ENCODE peak calls at places on chromosomes 12 and 14, in six cellular contexts. One of them, this sample, is unnamed.

GRCh38 chr12:47082283-47082962 is 2.7 kb upstream of the AMIGO2 start:
- DNase-seq in uterus: no peak
- DNase-seq in ovary: no peak
- DNase-seq in lung: no peak
- DNase-seq in hepatocyte: no peak
- DNase-seq in mesothelial cell of epicardium: no peak
- DNase-seq in this sample: no peak

GRCh38 chr12:89261982-89262381 is 90.3 kb downstream of the DUSP6 start:
- DNase-seq in uterus: no peak
- DNase-seq in ovary: no peak
- DNase-seq in lung: no peak
- DNase-seq in hepatocyte: no peak
- DNase-seq in mesothelial cell of epicardium: no peak
- DNase-seq in this sample: no peak

GRCh38 chr14:25833341-25834121 is 764.3 kb downstream of the NOVA1 start:
- DNase-seq in uterus: peak; percentile 19
- DNase-seq in ovary: no peak
- DNase-seq in lung: no peak
- DNase-seq in hepatocyte: peak; percentile 72
- DNase-seq in mesothelial cell of epicardium: peak; percentile 53
- DNase-seq in this sample: peak; percentile 49

GRCh38 chr12:13252616-13253015 is 56.1 kb downstream of the EMP1 start:
- DNase-seq in uterus: no peak
- DNase-seq in ovary: no peak
- DNase-seq in lung: no peak
- DNase-seq in hepatocyte: no peak
- DNase-seq in mesothelial cell of epicardium: no peak
- DNase-seq in this sample: no peak

GRCh38 chr12:57521475-57522018 is 1.1 kb upstream of the MBD6 start:
- DNase-seq in uterus: peak; percentile 67
- DNase-seq in ovary: peak; percentile 73
- DNase-seq in lung: no peak
- DNase-seq in hepatocyte: peak; percentile 85
- DNase-seq in mesothelial cell of epicardium: peak; percentile 53
- DNase-seq in this sample: peak; percentile 60

GRCh38 chr12:5656836-5657235 is 224.9 kb downstream of the NTF3 start:
- DNase-seq in uterus: no peak
- DNase-seq in ovary: no peak
- DNase-seq in lung: no peak
- DNase-seq in hepatocyte: no peak
- DNase-seq in mesothelial cell of epicardium: no peak
- DNase-seq in this sample: no peak

GRCh38 chr14:68377056-68377455 is 415.8 kb downstream of the ZFP36L1 start:
- DNase-seq in uterus: no peak
- DNase-seq in ovary: no peak
- DNase-seq in lung: no peak
- DNase-seq in hepatocyte: no peak
- DNase-seq in mesothelial cell of epicardium: no peak
- DNase-seq in this sample: no peak

GRCh38 chr14:101235042-101235871 is 326.0 kb upstream of the DIO3 start:
- DNase-seq in uterus: no peak
- DNase-seq in ovary: no peak
- DNase-seq in lung: peak; percentile 53
- DNase-seq in hepatocyte: peak; percentile 83
- DNase-seq in mesothelial cell of epicardium: peak; percentile 75
- DNase-seq in this sample: peak; percentile 66

GRCh38 chr12:24661657-24662096 is 287.2 kb downstream of the BCAT1 start:
- DNase-seq in uterus: no peak
- DNase-seq in ovary: no peak
- DNase-seq in lung: peak; percentile 77
- DNase-seq in hepatocyte: peak; percentile 61
- DNase-seq in mesothelial cell of epicardium: no peak
- DNase-seq in this sample: no peak

GRCh38 chr12:43758247-43758727 is 303 bp downstream of the PUS7L start:
- DNase-seq in uterus: peak; percentile 28
- DNase-seq in ovary: no peak
- DNase-seq in lung: peak; percentile 45
- DNase-seq in hepatocyte: peak; percentile 54
- DNase-seq in mesothelial cell of epicardium: no peak
- DNase-seq in this sample: peak; percentile 62

GRCh38 chr14:52824479-52824878 is 33.1 kb upstream of the GNPNAT1 start:
- DNase-seq in uterus: no peak
- DNase-seq in ovary: no peak
- DNase-seq in lung: no peak
- DNase-seq in hepatocyte: no peak
- DNase-seq in mesothelial cell of epicardium: no peak
- DNase-seq in this sample: no peak

GRCh38 chr12:131011165-131012079 is 57.7 kb downstream of the ADGRD1 start:
- DNase-seq in uterus: peak; percentile 57
- DNase-seq in ovary: no peak
- DNase-seq in lung: no peak
- DNase-seq in hepatocyte: no peak
- DNase-seq in mesothelial cell of epicardium: no peak
- DNase-seq in this sample: no peak

DNA sequence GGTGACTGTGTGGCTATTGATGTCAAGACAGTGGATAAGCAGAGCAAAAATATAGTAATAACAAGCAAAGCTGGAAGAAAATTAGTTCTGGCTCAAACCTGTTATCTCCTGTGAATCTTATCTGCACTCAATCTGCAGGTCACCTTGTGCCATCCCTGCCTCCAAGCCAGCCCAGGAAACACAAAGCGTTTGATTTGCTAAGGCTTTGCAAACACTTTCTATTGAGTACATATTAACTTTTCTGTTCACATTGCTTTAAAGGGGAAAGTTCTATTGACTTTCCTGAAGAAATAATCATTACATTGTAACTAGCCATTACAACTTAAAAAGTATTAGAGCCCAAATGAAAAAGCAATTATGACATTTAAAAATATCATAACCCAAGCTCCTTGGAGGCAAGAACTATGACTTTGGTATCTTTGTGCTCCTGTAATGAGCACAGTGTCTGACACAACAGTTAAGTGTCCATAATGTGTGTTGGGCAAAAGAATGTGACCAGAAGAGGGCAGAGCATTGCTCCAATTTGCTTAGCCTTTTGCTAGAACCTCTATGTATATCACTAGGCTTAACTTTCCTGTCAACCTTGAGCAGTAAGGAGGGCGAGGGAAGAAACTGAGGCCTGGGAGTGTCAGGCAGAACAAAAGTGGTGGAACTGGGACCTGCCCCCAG is 24.7 kb downstream of the SERPINA3 start:
- DNase-seq in uterus: no peak
- DNase-seq in ovary: no peak
- DNase-seq in lung: no peak
- DNase-seq in hepatocyte: no peak
- DNase-seq in mesothelial cell of epicardium: no peak
- DNase-seq in this sample: no peak
- TF ChIP-seq CTCF in uterus: no peak
- TF ChIP-seq CTCF in ovary: no peak
- TF ChIP-seq CTCF in lung: no peak
- TF ChIP-seq CTCF in hepatocyte: peak; percentile 36
- TF ChIP-seq CTCF in mesothelial cell of epicardium: no peak
- TF ChIP-seq CTCF in this sample: no peak

GRCh38 chr12:30820406-30820946 is 65.7 kb upstream of the CAPRIN2 start:
- DNase-seq in uterus: no peak
- DNase-seq in ovary: no peak
- DNase-seq in lung: no peak
- DNase-seq in hepatocyte: no peak
- DNase-seq in mesothelial cell of epicardium: no peak
- DNase-seq in this sample: no peak

GRCh38 chr12:30823764-30824163 is 69.0 kb upstream of the CAPRIN2 start:
- DNase-seq in uterus: no peak
- DNase-seq in ovary: no peak
- DNase-seq in lung: no peak
- DNase-seq in hepatocyte: no peak
- DNase-seq in mesothelial cell of epicardium: no peak
- DNase-seq in this sample: no peak

GRCh38 chr12:30824311-30824710 is 69.6 kb upstream of the CAPRIN2 start:
- DNase-seq in uterus: no peak
- DNase-seq in ovary: no peak
- DNase-seq in lung: no peak
- DNase-seq in hepatocyte: no peak
- DNase-seq in mesothelial cell of epicardium: no peak
- DNase-seq in this sample: no peak

GRCh38 chr12:30823140-30823669 is 68.5 kb upstream of the CAPRIN2 start:
- DNase-seq in uterus: peak; percentile 30
- DNase-seq in ovary: peak; percentile 38
- DNase-seq in lung: peak; percentile 50
- DNase-seq in hepatocyte: peak; percentile 74
- DNase-seq in mesothelial cell of epicardium: peak; percentile 53
- DNase-seq in this sample: peak; percentile 44

GRCh38 chr12:30822385-30823139 is 67.8 kb upstream of the CAPRIN2 start:
- DNase-seq in uterus: peak; percentile 45
- DNase-seq in ovary: peak; percentile 76
- DNase-seq in lung: peak; percentile 81
- DNase-seq in hepatocyte: peak; percentile 75
- DNase-seq in mesothelial cell of epicardium: peak; percentile 65
- DNase-seq in this sample: peak; percentile 66
- TF ChIP-seq CTCF in uterus: no peak
- TF ChIP-seq CTCF in ovary: no peak
- TF ChIP-seq CTCF in lung: no peak
- TF ChIP-seq CTCF in hepatocyte: peak; percentile 22
- TF ChIP-seq CTCF in mesothelial cell of epicardium: no peak
- TF ChIP-seq CTCF in this sample: no peak

GRCh38 chr12:117044790-117045174 is 54.4 kb downstream of the TESC start:
- DNase-seq in uterus: no peak
- DNase-seq in ovary: no peak
- DNase-seq in lung: no peak
- DNase-seq in hepatocyte: no peak
- DNase-seq in mesothelial cell of epicardium: no peak
- DNase-seq in this sample: no peak

GRCh38 chr12:117045175-117045997 is 53.8 kb downstream of the TESC start:
- DNase-seq in uterus: no peak
- DNase-seq in ovary: no peak
- DNase-seq in lung: no peak
- DNase-seq in hepatocyte: no peak
- DNase-seq in mesothelial cell of epicardium: no peak
- DNase-seq in this sample: no peak

GRCh38 chr12:117046861-117047530 is 52.2 kb downstream of the TESC start:
- DNase-seq in uterus: no peak
- DNase-seq in ovary: no peak
- DNase-seq in lung: no peak
- DNase-seq in hepatocyte: no peak
- DNase-seq in mesothelial cell of epicardium: no peak
- DNase-seq in this sample: no peak

GRCh38 chr12:117046425-117046824 is 52.8 kb downstream of the TESC start:
- DNase-seq in uterus: no peak
- DNase-seq in ovary: no peak
- DNase-seq in lung: no peak
- DNase-seq in hepatocyte: no peak
- DNase-seq in mesothelial cell of epicardium: no peak
- DNase-seq in this sample: no peak

GRCh38 chr12:117045998-117046374 is 53.2 kb downstream of the TESC start:
- DNase-seq in uterus: no peak
- DNase-seq in ovary: no peak
- DNase-seq in lung: no peak
- DNase-seq in hepatocyte: peak; percentile 61
- DNase-seq in mesothelial cell of epicardium: no peak
- DNase-seq in this sample: no peak
- TF ChIP-seq CTCF in uterus: no peak
- TF ChIP-seq CTCF in ovary: no peak
- TF ChIP-seq CTCF in lung: no peak
- TF ChIP-seq CTCF in hepatocyte: peak; percentile 9
- TF ChIP-seq CTCF in mesothelial cell of epicardium: no peak
- TF ChIP-seq CTCF in this sample: no peak

DNA sequence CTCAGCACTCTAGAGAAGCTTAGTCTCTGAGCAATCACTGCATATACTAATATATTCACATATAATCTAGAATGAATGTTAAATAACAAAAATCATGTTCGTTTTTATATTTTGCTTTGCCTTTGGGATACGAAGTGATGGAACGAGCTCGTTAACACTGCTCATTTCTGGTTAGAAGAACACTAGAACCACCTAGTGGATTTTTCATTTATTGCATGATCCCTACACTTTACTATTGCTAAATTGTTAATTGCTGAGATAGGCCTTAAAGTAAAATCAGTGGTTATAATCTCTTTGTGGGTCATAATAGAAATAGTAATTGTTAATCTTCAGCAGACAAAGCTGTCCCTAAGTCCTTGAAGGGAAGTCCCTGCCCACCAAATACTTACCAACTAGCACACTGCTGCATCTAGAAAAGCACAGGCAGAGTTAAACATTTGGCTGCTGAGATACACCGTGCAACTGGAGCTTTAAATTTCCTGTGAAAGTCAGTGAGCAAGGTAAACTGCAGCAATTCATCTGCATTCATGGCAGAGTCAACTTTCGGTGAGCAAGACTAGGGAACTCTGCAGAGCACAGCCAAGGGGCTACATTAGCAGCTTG is 353.7 kb downstream of the APAF1 start:
- DNase-seq in uterus: no peak
- DNase-seq in ovary: no peak
- DNase-seq in lung: no peak
- DNase-seq in hepatocyte: peak; percentile 61
- DNase-seq in mesothelial cell of epicardium: no peak
- DNase-seq in this sample: no peak
- TF ChIP-seq CTCF in uterus: peak; percentile 56
- TF ChIP-seq CTCF in ovary: peak; percentile 59
- TF ChIP-seq CTCF in lung: peak; percentile 28
- TF ChIP-seq CTCF in hepatocyte: peak; percentile 85
- TF ChIP-seq CTCF in mesothelial cell of epicardium: peak; percentile 81
- TF ChIP-seq CTCF in this sample: peak; percentile 56

DNA sequence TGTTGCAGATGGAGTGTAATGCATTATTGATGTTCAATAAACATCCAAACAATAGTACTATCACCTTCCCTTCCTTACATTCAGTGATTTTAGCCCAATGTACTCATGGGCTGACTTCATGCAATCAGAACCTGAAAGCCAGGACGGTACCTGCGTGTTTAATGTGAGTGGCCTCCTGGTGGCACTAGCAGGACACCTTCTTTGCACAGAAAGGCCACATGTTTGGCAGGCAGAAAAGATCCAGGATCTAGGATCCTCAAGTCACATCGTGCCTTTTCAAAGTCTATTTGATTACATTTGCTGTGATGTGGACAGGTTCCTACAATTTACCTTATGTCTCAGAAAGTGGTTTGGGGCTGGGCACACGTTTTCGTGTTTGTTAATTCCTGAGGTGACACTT is 82.9 kb downstream of the NEDD1 start:
- DNase-seq in uterus: no peak
- DNase-seq in ovary: no peak
- DNase-seq in lung: no peak
- DNase-seq in hepatocyte: peak; percentile 26
- DNase-seq in mesothelial cell of epicardium: no peak
- DNase-seq in this sample: no peak
- TF ChIP-seq CTCF in uterus: no peak
- TF ChIP-seq CTCF in ovary: no peak
- TF ChIP-seq CTCF in lung: no peak
- TF ChIP-seq CTCF in hepatocyte: peak; percentile 44
- TF ChIP-seq CTCF in mesothelial cell of epicardium: no peak
- TF ChIP-seq CTCF in this sample: no peak

This sample was measured in colonic mucosa.